ENCODE peak calls at places on chromosomes 1 and 21, in seven cellular contexts. One of them, this sample, is unnamed.

GRCh38 chr1:206679738-206680211 is 4.9 kb upstream of the MAPKAPK2 start:
- DNase-seq in H1: no peak
- DNase-seq in K562: no peak
- DNase-seq in GM12878: peak; percentile 86
- DNase-seq in SK-N-SH: no peak
- DNase-seq in GM12892: no peak
- DNase-seq in HepG2: no peak
- DNase-seq in this sample: no peak

GRCh38 chr1:1020000-1020404 is at the start of gene AGRN:
- DNase-seq in SK-N-SH: peak; percentile 92
- DNase-seq in H1: no peak
- DNase-seq in GM12878: no peak
- DNase-seq in GM12892: no peak
- DNase-seq in K562: peak; percentile 72
- DNase-seq in HepG2: no peak
- DNase-seq in this sample: peak; percentile 73

GRCh38 chr1:113388621-113389355 is 1.5 kb upstream of the MAGI3 start:
- DNase-seq in GM12892: no peak
- DNase-seq in HepG2: peak; percentile 91
- DNase-seq in GM12878: no peak
- DNase-seq in K562: peak; percentile 74
- DNase-seq in H1: no peak
- DNase-seq in SK-N-SH: peak; percentile 81
- DNase-seq in this sample: no peak

GRCh38 chr1:65255088-65256050 is 54.0 kb upstream of the DNAJC6 start:
- DNase-seq in GM12878: no peak
- DNase-seq in K562: peak; percentile 66
- DNase-seq in H1: peak; percentile 58
- DNase-seq in SK-N-SH: peak; percentile 62
- DNase-seq in GM12892: no peak
- DNase-seq in HepG2: no peak
- DNase-seq in this sample: no peak

GRCh38 chr1:207335695-207336363 is 14.4 kb downstream of the CD55 start:
- DNase-seq in GM12878: peak; percentile 91
- DNase-seq in HepG2: no peak
- DNase-seq in SK-N-SH: no peak
- DNase-seq in GM12892: no peak
- DNase-seq in K562: no peak
- DNase-seq in H1: no peak
- DNase-seq in this sample: no peak

GRCh38 chr1:181206979-181207790 is 118.7 kb downstream of the IER5 start:
- DNase-seq in GM12892: no peak
- DNase-seq in SK-N-SH: no peak
- DNase-seq in GM12878: no peak
- DNase-seq in H1: no peak
- DNase-seq in K562: no peak
- DNase-seq in HepG2: no peak
- DNase-seq in this sample: no peak

GRCh38 chr21:29443398-29444010 is 144.8 kb downstream of the BACH1 start:
- DNase-seq in H1: no peak
- DNase-seq in SK-N-SH: no peak
- DNase-seq in K562: no peak
- DNase-seq in GM12878: no peak
- DNase-seq in GM12892: no peak
- DNase-seq in HepG2: no peak
- DNase-seq in this sample: no peak

GRCh38 chr1:44926311-44926781 is 60.0 kb downstream of the EIF2B3 start:
- DNase-seq in H1: no peak
- DNase-seq in GM12892: no peak
- DNase-seq in GM12878: no peak
- DNase-seq in K562: no peak
- DNase-seq in HepG2: no peak
- DNase-seq in SK-N-SH: no peak
- DNase-seq in this sample: no peak

GRCh38 chr1:59015708-59016107 is 231.9 kb upstream of the JUN start:
- DNase-seq in GM12878: no peak
- DNase-seq in SK-N-SH: no peak
- DNase-seq in H1: no peak
- DNase-seq in K562: no peak
- DNase-seq in HepG2: no peak
- DNase-seq in GM12892: no peak
- DNase-seq in this sample: no peak

GRCh38 chr1:199794105-199794863 is 233.2 kb upstream of the NR5A2 start:
- DNase-seq in GM12878: no peak
- DNase-seq in K562: no peak
- DNase-seq in GM12892: no peak
- DNase-seq in HepG2: no peak
- DNase-seq in SK-N-SH: no peak
- DNase-seq in H1: no peak
- DNase-seq in this sample: no peak

GRCh38 chr1:220219136-220219442 is 53.2 kb downstream of the RAB3GAP2 start:
- DNase-seq in GM12878: no peak
- DNase-seq in SK-N-SH: no peak
- DNase-seq in H1: no peak
- DNase-seq in K562: no peak
- DNase-seq in HepG2: no peak
- DNase-seq in GM12892: no peak
- DNase-seq in this sample: no peak

GRCh38 chr1:173393655-173393993 is 83.5 kb upstream of the PRDX6 start:
- DNase-seq in H1: no peak
- DNase-seq in K562: no peak
- DNase-seq in GM12892: no peak
- DNase-seq in GM12878: no peak
- DNase-seq in SK-N-SH: no peak
- DNase-seq in HepG2: no peak
- DNase-seq in this sample: no peak

GRCh38 chr1:10339815-10340214 is 59.0 kb upstream of the PGD start:
- DNase-seq in K562: peak; percentile 92
- DNase-seq in HepG2: no peak
- DNase-seq in GM12878: no peak
- DNase-seq in SK-N-SH: peak; percentile 85
- DNase-seq in GM12892: no peak
- DNase-seq in H1: peak; percentile 58
- DNase-seq in this sample: no peak

GRCh38 chr1:43272161-43272560 is 2.4 kb downstream of the TMEM125 start:
- DNase-seq in HepG2: no peak
- DNase-seq in GM12892: no peak
- DNase-seq in K562: no peak
- DNase-seq in GM12878: no peak
- DNase-seq in SK-N-SH: no peak
- DNase-seq in H1: no peak
- DNase-seq in this sample: no peak

GRCh38 chr1:167169642-167170041 is 51.0 kb upstream of the POU2F1 start:
- DNase-seq in HepG2: no peak
- DNase-seq in SK-N-SH: no peak
- DNase-seq in K562: no peak
- DNase-seq in H1: no peak
- DNase-seq in GM12878: no peak
- DNase-seq in GM12892: no peak
- DNase-seq in this sample: no peak

GRCh38 chr1:93601686-93602085 is 80.0 kb downstream of the BCAR3 start:
- DNase-seq in H1: no peak
- DNase-seq in SK-N-SH: no peak
- DNase-seq in HepG2: no peak
- DNase-seq in GM12878: no peak
- DNase-seq in GM12892: no peak
- DNase-seq in K562: no peak
- DNase-seq in this sample: no peak

GRCh38 chr21:26007911-26008579 is 162.5 kb downstream of the APP start:
- DNase-seq in H1: no peak
- DNase-seq in GM12878: no peak
- DNase-seq in SK-N-SH: no peak
- DNase-seq in HepG2: no peak
- DNase-seq in K562: no peak
- DNase-seq in GM12892: no peak
- DNase-seq in this sample: no peak

GRCh38 chr1:35590476-35591040 is 17.4 kb downstream of the TFAP2E start:
- DNase-seq in SK-N-SH: no peak
- DNase-seq in K562: no peak
- DNase-seq in HepG2: no peak
- DNase-seq in H1: no peak
- DNase-seq in GM12878: no peak
- DNase-seq in GM12892: no peak
- DNase-seq in this sample: no peak

GRCh38 chr1:160779662-160780397 is 16.1 kb upstream of the LY9 start:
- DNase-seq in K562: peak; percentile 74
- DNase-seq in H1: peak; percentile 85
- DNase-seq in SK-N-SH: peak; percentile 47
- DNase-seq in HepG2: peak; percentile 58
- DNase-seq in GM12892: no peak
- DNase-seq in GM12878: no peak
- DNase-seq in this sample: no peak

GRCh38 chr1:233082778-233083550 is 132.6 kb downstream of the NTPCR start:
- DNase-seq in HepG2: no peak
- DNase-seq in H1: no peak
- DNase-seq in GM12878: no peak
- DNase-seq in K562: no peak
- DNase-seq in GM12892: no peak
- DNase-seq in SK-N-SH: no peak
- DNase-seq in this sample: no peak

GRCh38 chr1:19336543-19336942 is 24.4 kb downstream of the SLC66A1 start:
- DNase-seq in HepG2: no peak
- DNase-seq in GM12892: no peak
- DNase-seq in GM12878: no peak
- DNase-seq in K562: no peak
- DNase-seq in SK-N-SH: no peak
- DNase-seq in H1: no peak
- DNase-seq in this sample: no peak

GRCh38 chr1:53572802-53573148 is 113.6 kb downstream of the DMRTB1 start:
- DNase-seq in K562: no peak
- DNase-seq in GM12892: no peak
- DNase-seq in HepG2: no peak
- DNase-seq in SK-N-SH: no peak
- DNase-seq in GM12878: no peak
- DNase-seq in H1: no peak
- DNase-seq in this sample: no peak

GRCh38 chr1:15007368-15007767 is 146.2 kb upstream of the TMEM51 start:
- DNase-seq in GM12878: no peak
- DNase-seq in SK-N-SH: no peak
- DNase-seq in K562: no peak
- DNase-seq in GM12892: no peak
- DNase-seq in H1: no peak
- DNase-seq in HepG2: no peak
- DNase-seq in this sample: no peak

GRCh38 chr1:45414746-45415145 is 74.5 kb upstream of the MUTYH start:
- DNase-seq in K562: no peak
- DNase-seq in GM12892: no peak
- DNase-seq in H1: no peak
- DNase-seq in GM12878: no peak
- DNase-seq in HepG2: no peak
- DNase-seq in SK-N-SH: no peak
- DNase-seq in this sample: no peak

GRCh38 chr1:21436488-21437340 is 3.2 kb upstream of the NBPF3 start:
- DNase-seq in K562: no peak
- DNase-seq in HepG2: no peak
- DNase-seq in GM12878: no peak
- DNase-seq in SK-N-SH: peak; percentile 56
- DNase-seq in GM12892: no peak
- DNase-seq in H1: peak; percentile 80
- DNase-seq in this sample: no peak

DNA sequence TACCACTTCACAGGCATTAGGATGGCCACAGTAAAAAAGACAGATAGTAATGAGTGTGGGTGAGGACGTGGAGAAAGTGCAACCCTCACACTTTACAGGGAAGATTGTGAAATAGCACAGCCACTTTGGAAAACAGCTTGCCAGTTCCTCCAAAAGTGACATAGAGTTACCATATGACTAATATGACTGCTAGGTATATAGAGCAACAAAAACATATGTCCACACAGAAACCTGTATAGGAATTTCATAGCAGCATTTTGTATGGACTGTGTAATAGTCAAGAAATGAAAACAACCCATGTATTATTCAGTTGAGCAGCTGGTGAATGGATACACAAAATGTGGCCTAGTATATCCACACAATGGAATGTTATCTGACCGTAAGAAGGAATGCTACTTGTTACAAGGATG is 30.4 kb upstream of the LBR start:
- DNase-seq in GM12892: no peak
- DNase-seq in H1: no peak
- DNase-seq in GM12878: no peak
- DNase-seq in K562: no peak
- DNase-seq in SK-N-SH: no peak
- DNase-seq in HepG2: no peak
- DNase-seq in this sample: no peak
- TF ChIP-seq TAF1 in GM12892: no peak
- TF ChIP-seq TAF1 in H1: no peak
- TF ChIP-seq TAF1 in GM12878: no peak
- TF ChIP-seq TAF1 in K562: no peak
- TF ChIP-seq TAF1 in SK-N-SH: no peak
- TF ChIP-seq TAF1 in HepG2: no peak
- TF ChIP-seq TAF1 in this sample: no peak

GRCh38 chr1:51898090-51898734 is 19.7 kb upstream of the NRDC start:
- DNase-seq in HepG2: no peak
- DNase-seq in H1: no peak
- DNase-seq in SK-N-SH: no peak
- DNase-seq in K562: no peak
- DNase-seq in GM12878: no peak
- DNase-seq in GM12892: no peak
- DNase-seq in this sample: no peak
- TF ChIP-seq TAF1 in HepG2: no peak
- TF ChIP-seq TAF1 in H1: no peak
- TF ChIP-seq TAF1 in SK-N-SH: no peak
- TF ChIP-seq TAF1 in K562: no peak
- TF ChIP-seq TAF1 in GM12878: no peak
- TF ChIP-seq TAF1 in GM12892: no peak
- TF ChIP-seq TAF1 in this sample: no peak

DNA sequence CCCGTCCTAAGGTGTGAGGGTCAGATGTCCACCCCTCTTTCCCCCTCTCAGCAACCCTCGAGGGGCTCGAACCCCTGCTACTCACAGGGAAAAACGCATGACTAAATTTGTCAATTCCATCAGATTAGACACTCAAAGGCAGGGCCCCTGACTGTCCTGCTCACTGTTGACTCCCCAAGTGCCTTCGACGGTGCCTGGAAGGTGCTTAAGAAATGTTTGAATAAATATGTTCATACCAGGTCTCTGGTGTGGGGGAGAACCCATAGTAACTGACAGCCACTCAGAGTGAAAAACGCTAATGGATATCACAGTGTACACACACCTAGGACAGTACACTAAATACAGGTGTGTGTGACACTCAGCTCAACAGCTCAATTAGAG is 39.7 kb upstream of the WASF2 start:
- DNase-seq in GM12892: no peak
- DNase-seq in SK-N-SH: no peak
- DNase-seq in K562: peak; percentile 51
- DNase-seq in GM12878: no peak
- DNase-seq in HepG2: no peak
- DNase-seq in H1: no peak
- DNase-seq in this sample: no peak
- TF ChIP-seq TAF1 in GM12892: no peak
- TF ChIP-seq TAF1 in SK-N-SH: no peak
- TF ChIP-seq TAF1 in K562: no peak
- TF ChIP-seq TAF1 in GM12878: no peak
- TF ChIP-seq TAF1 in HepG2: no peak
- TF ChIP-seq TAF1 in H1: no peak
- TF ChIP-seq TAF1 in this sample: no peak

DNA sequence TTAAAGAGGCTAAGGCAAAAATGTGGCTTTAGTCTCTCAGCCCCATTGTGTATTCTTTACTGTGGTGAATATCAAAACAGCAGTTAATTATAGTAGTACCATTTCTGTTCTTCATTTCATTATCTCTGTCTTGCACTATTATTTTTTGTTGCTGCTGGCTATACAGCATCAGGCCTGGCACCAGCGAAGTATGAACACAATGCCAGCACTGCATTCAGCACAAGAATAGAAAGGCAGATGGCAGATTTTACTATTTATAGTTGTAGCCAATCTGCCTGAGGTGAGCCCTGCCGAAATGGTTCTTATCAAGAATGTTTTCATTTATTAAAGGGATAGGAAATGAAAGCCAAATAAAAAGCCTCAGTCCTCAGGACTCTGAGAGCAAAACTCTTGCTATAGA is 72.1 kb downstream of the GPR52 start:
- DNase-seq in GM12878: no peak
- DNase-seq in H1: no peak
- DNase-seq in HepG2: no peak
- DNase-seq in GM12892: no peak
- DNase-seq in K562: no peak
- DNase-seq in SK-N-SH: peak; percentile 47
- DNase-seq in this sample: no peak
- TF ChIP-seq TAF1 in GM12878: no peak
- TF ChIP-seq TAF1 in H1: no peak
- TF ChIP-seq TAF1 in HepG2: no peak
- TF ChIP-seq TAF1 in GM12892: no peak
- TF ChIP-seq TAF1 in K562: no peak
- TF ChIP-seq TAF1 in SK-N-SH: no peak
- TF ChIP-seq TAF1 in this sample: no peak